ENCODE peak calls at places on chromosomes 13 and 19, in five cellular contexts. W is uterus, X is endodermal cell, E is heart right ventricle, H is OCI-LY7. F is an unnamed sample.

GRCh38 chr13:48400820-48401219 is 12.1 kb downstream of the LPAR6 start:
- DNase-seq in W (no peak), H (peak; percentile 14), E (no peak), X (no peak), F (no peak)

GRCh38 chr19:4379383-4380253 is 20.7 kb downstream of the SH3GL1 start:
- DNase-seq in E (no peak), X (no peak), W (no peak), H (peak; percentile 16), F (peak; percentile 84)

GRCh38 chr19:11268783-11269267 is 6.5 kb upstream of the DOCK6 start:
- DNase-seq in X (no peak), E (peak; percentile 93), W (peak; percentile 64), H (no peak), F (peak; percentile 82)

GRCh38 chr19:19900124-19900523 is 622 bp upstream of the ZNF93 start:
- DNase-seq in E (no peak), W (no peak), X (no peak), H (no peak), F (no peak)

GRCh38 chr19:11446652-11447301 is 11.3 kb downstream of the PRKCSH start:
- DNase-seq in X (peak; percentile 91), H (peak; percentile 59), W (peak; percentile 52), E (peak; percentile 39), F (peak; percentile 58)

GRCh38 chr13:92838786-92839185 is 387.8 kb upstream of the GPC6 start:
- DNase-seq in E (no peak), W (no peak), H (no peak), X (no peak), F (no peak)

GRCh38 chr19:28864577-28865042 is 348.3 kb downstream of the UQCRFS1 start:
- DNase-seq in X (no peak), E (peak; percentile 78), W (peak; percentile 24), H (no peak), F (no peak)

GRCh38 chr19:2235396-2236284 is 489 bp downstream of the PLEKHJ1 start:
- DNase-seq in X (no peak), H (peak; percentile 45), W (no peak), E (no peak), F (no peak)

GRCh38 chr13:98576963-98577822 is at the start of gene STK24:
- DNase-seq in H (peak; percentile 68), X (peak; percentile 83), W (peak; percentile 76), E (peak; percentile 69), F (peak; percentile 84)

GRCh38 chr13:57925250-57925649 is 293.7 kb downstream of the PCDH17 start:
- DNase-seq in E (no peak), W (no peak), X (no peak), H (no peak), F (no peak)

GRCh38 chr13:73069206-73069815 is 10.5 kb downstream of the KLF5 start:
- DNase-seq in H (no peak), X (no peak), W (no peak), E (no peak), F (no peak)

GRCh38 chr19:32558607-32559228 is 22.3 kb upstream of the PDCD5 start:
- DNase-seq in H (no peak), W (no peak), E (no peak), X (peak; percentile 63), F (no peak)

GRCh38 chr13:29099781-29100406 is 279.8 kb downstream of the MTUS2 start:
- DNase-seq in E (no peak), W (no peak), H (no peak), X (no peak), F (no peak)

GRCh38 chr13:95644611-95645052 is at the start of gene DZIP1:
- DNase-seq in W (peak; percentile 85), H (no peak), E (peak; percentile 74), X (peak; percentile 97), F (peak; percentile 83)

GRCh38 chr13:30318026-30318425 is 10.7 kb upstream of the KATNAL1 start:
- DNase-seq in E (no peak), W (no peak), X (no peak), H (peak; percentile 59), F (no peak)

GRCh38 chr13:72805663-72806341 is 23.9 kb downstream of the PIBF1 start:
- DNase-seq in E (no peak), W (no peak), X (no peak), H (no peak), F (no peak)

GRCh38 chr13:49664606-49665005 is 26.7 kb downstream of the EBPL start:
- DNase-seq in E (no peak), W (no peak), H (no peak), X (peak; percentile 70), F (no peak)

GRCh38 chr19:19575411-19575810 is 37.3 kb downstream of the CILP2 start:
- DNase-seq in W (no peak), X (peak; percentile 74), H (no peak), E (no peak), F (no peak)

GRCh38 chr13:60655268-60655667 is 258.2 kb downstream of the TDRD3 start:
- DNase-seq in X (no peak), W (no peak), H (no peak), E (no peak), F (no peak)

GRCh38 chr19:47275866-47276461 is 1.3 kb downstream of the INAFM1 start:
- DNase-seq in W (peak; percentile 84), X (peak; percentile 53), E (peak; percentile 69), H (no peak), F (peak; percentile 79)

GRCh38 chr13:105196052-105196451 is 1339.4 kb downstream of the EFNB2 start:
- DNase-seq in E (no peak), W (no peak), H (no peak), X (peak; percentile 60), F (no peak)

GRCh38 chr13:27005976-27006518 is 165.6 kb downstream of the USP12 start:
- DNase-seq in E (no peak), W (no peak), H (no peak), X (no peak), F (no peak)

GRCh38 chr13:50422181-50423148 is 407.2 kb downstream of the KCNRG start:
- DNase-seq in H (no peak), W (no peak), X (no peak), E (no peak), F (no peak)

GRCh38 chr19:49929611-49930482 is 543 bp upstream of the NUP62 start:
- DNase-seq in X (peak; percentile 99), H (peak; percentile 99), E (peak; percentile 96), W (peak; percentile 88), F (peak; percentile 92)
- TF ChIP-seq CTCF in X (peak; percentile 12), H (no peak), E (no peak), W (no peak), F (no peak)

GRCh38 chr19:39403331-39404312 is 3.0 kb upstream of the ZFP36 start:
- DNase-seq in X (peak; percentile 92), H (peak; percentile 63), E (peak; percentile 99), W (peak; percentile 100), F (peak; percentile 100)

GRCh38 chr19:39401549-39402416 is 4.9 kb upstream of the ZFP36 start:
- DNase-seq in X (peak; percentile 73), H (peak; percentile 68), E (peak; percentile 50), W (peak; percentile 49), F (peak; percentile 76)

GRCh38 chr19:39402417-39403297 is 4.0 kb upstream of the ZFP36 start:
- DNase-seq in H (peak; percentile 91), E (peak; percentile 97), W (peak; percentile 94), X (peak; percentile 97), F (peak; percentile 97)

GRCh38 chr19:39399684-39400465 is 6.8 kb upstream of the ZFP36 start:
- DNase-seq in W (no peak), E (no peak), H (no peak), X (no peak), F (no peak)

GRCh38 chr19:39400997-39401548 is 5.6 kb upstream of the ZFP36 start:
- DNase-seq in X (no peak), W (no peak), H (peak; percentile 34), E (no peak), F (no peak)
- H3K4me1 ChIP-seq in X (peaks cover 21% of the 10 kb centered on the region), W (peaks cover 16% of the 10 kb centered on the region), H (peaks cover 86% of the 10 kb centered on the region), E (peaks cover 16% of the 10 kb centered on the region), F (peaks cover 40% of the 10 kb centered on the region)

GRCh38 chr13:23175920-23176319 is 4.9 kb upstream of the SGCG start:
- DNase-seq in E (no peak), H (no peak), X (no peak), W (no peak), F (no peak)
- TF ChIP-seq CTCF in E (peak; percentile 18), H (peak; percentile 80), X (peak; percentile 71), W (no peak), F (peak; percentile 13)

GRCh38 chr13:64263285-64263684 is 2847.6 kb upstream of the PCDH20 start:
- DNase-seq in W (no peak), X (no peak), H (no peak), E (no peak), F (no peak)
- H3K4me1 ChIP-seq in W (no peaks in the 10 kb centered on the region), X (no peaks in the 10 kb centered on the region), H (no peaks in the 10 kb centered on the region), E (no peaks in the 10 kb centered on the region), F (no peaks in the 10 kb centered on the region)

GRCh38 chr13:112391747-112392146 is 15.6 kb downstream of the SPACA7 start:
- DNase-seq in W (no peak), X (no peak), H (no peak), E (no peak), F (no peak)

GRCh38 chr13:112397108-112397507 is 21.0 kb downstream of the SPACA7 start:
- DNase-seq in E (no peak), W (no peak), X (no peak), H (no peak), F (no peak)

DNA sequence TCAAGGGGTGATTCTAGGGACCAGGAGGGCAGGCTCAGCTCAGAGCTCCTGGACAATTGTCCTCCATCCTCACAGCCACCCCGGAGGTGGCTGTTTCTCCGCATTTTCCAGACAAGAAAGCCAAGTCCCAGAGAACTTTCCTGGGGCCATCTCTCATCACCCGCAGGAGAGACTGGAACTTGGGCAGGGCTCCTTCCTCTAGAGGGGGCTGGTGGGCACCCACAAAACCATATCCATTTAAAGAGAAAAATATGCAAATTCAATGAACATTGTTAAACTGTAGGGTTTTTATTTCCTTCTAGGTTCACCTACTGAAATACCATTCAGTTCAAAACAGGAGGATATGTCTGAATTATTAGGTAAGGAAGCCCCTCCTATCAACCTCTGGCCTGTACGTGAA is 16.6 kb downstream of the SPACA7 start:
- DNase-seq in X (no peak), H (no peak), E (no peak), W (no peak), F (no peak)
- TF ChIP-seq CTCF in X (peak; percentile 64), H (peak; percentile 26), E (no peak), W (no peak), F (no peak)

GRCh38 chr19:58561373-58562125 is 3.1 kb upstream of the UBE2M start:
- DNase-seq in W (no peak), X (no peak), E (no peak), H (no peak), F (peak; percentile 33)

GRCh38 chr19:58560921-58561320 is 2.5 kb upstream of the UBE2M start:
- DNase-seq in H (no peak), W (no peak), E (no peak), X (no peak), F (no peak)

GRCh38 chr19:58563823-58564222 is 5.4 kb upstream of the UBE2M start:
- DNase-seq in E (no peak), X (peak; percentile 32), W (no peak), H (no peak), F (no peak)

GRCh38 chr19:58562126-58563033 is 4.0 kb upstream of the UBE2M start:
- DNase-seq in H (no peak), E (no peak), W (no peak), X (peak; percentile 68), F (peak; percentile 57)

DNA sequence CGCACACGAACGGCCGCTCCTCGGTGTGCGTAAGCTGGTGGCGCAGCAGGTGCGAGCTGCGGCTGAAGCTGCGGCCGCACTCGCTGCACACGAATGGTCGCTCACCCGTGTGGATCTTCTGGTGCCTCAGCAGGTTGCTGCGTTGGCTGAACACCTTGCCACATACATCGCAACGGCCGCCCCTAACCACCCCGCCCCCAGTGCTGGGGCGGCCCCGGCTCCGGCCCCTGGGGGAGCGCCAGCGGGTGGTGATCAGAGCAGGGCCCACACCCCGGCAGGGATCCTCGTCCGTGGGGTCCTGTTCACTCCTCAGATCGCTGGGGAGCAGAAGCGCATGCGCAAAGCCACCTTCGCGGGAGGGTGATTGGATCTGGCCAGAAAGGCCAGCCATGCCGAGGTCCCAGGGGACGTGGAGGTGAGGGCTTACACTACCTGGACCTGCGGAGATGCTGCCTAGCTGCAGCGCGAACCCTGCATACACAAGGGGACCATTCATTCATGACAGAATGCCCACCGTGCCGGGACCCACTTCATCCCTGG is 4.7 kb upstream of the UBE2M start:
- DNase-seq in X (peak; percentile 68), H (peak; percentile 40), W (peak; percentile 41), E (no peak), F (peak; percentile 75)
- H3K4me1 ChIP-seq in X (no peaks in the 10 kb centered on the region), H (peaks cover 24% of the 10 kb centered on the region), W (no peaks in the 10 kb centered on the region), E (peaks cover 16% of the 10 kb centered on the region), F (peaks cover 39% of the 10 kb centered on the region)

F was measured in psoas muscle.